ENCODE peak calls at places on chromosomes 2 and 18, in four cellular contexts. G is WERI-Rb-1, Z is left lung, M is fibroblast of pulmonary artery. I is an unnamed sample.

GRCh38 chr2:220966636-220967035 is 605.5 kb downstream of the EPHA4 start:
- DNase-seq in G (no peak), Z (no peak), M (peak), I (peak)

GRCh38 chr2:199798881-199799580 is 52.0 kb downstream of the FTCDNL1 start:
- DNase-seq in G (no peak), Z (no peak), M (peak), I (no peak)

GRCh38 chr2:186558512-186559276 is 31.2 kb upstream of the ITGAV start:
- DNase-seq in G (no peak), Z (no peak), M (peak), I (no peak)

GRCh38 chr2:17470855-17471641 is 47.2 kb downstream of the RAD51AP2 start:
- DNase-seq in G (peak), Z (no peak), M (peak), I (peak)

GRCh38 chr2:112474844-112475486 is 7.0 kb upstream of the TTL start:
- DNase-seq in G (no peak), Z (no peak), M (no peak), I (no peak)

GRCh38 chr2:168525741-168526140 is 69.7 kb downstream of the CERS6 start:
- DNase-seq in G (no peak), Z (no peak), M (no peak), I (no peak)

GRCh38 chr2:133817680-133818566 is 249.7 kb upstream of the NCKAP5 start:
- DNase-seq in G (no peak), Z (no peak), M (peak), I (peak)

GRCh38 chr18:8611916-8612576 is 2.8 kb downstream of the RAB12 start:
- DNase-seq in G (no peak), Z (no peak), M (no peak), I (no peak)

GRCh38 chr2:164430166-164430783 is 191.0 kb downstream of the GRB14 start:
- DNase-seq in G (peak), Z (no peak), M (peak), I (peak)

GRCh38 chr2:201971516-201972228 is 62.0 kb upstream of the FZD7 start:
- DNase-seq in G (no peak), Z (no peak), M (no peak), I (no peak)

GRCh38 chr18:25230658-25231326 is 121.2 kb downstream of the ZNF521 start:
- DNase-seq in G (no peak), Z (peak), M (peak), I (peak)

GRCh38 chr2:19769513-19769912 is 132.3 kb downstream of the TTC32 start:
- DNase-seq in G (no peak), Z (no peak), M (no peak), I (no peak)

GRCh38 chr18:62226047-62226446 is 39.0 kb downstream of the RELCH start:
- DNase-seq in G (no peak), Z (no peak), M (no peak), I (no peak)

GRCh38 chr2:28233070-28233718 is 159.5 kb upstream of the FOSL2 start:
- DNase-seq in G (no peak), Z (peak), M (peak), I (no peak)

GRCh38 chr2:60961457-60961856 is 56.1 kb upstream of the PEX13 start:
- DNase-seq in G (no peak), Z (no peak), M (peak), I (peak)

GRCh38 chr2:168427451-168427850 is 28.6 kb upstream of the CERS6 start:
- DNase-seq in G (no peak), Z (no peak), M (peak), I (peak)

GRCh38 chr2:74441690-74442482 is at the start of gene RTKN:
- DNase-seq in G (no peak), Z (peak), M (no peak), I (no peak)

GRCh38 chr2:201144101-201145051 is 28.4 kb downstream of the CFLAR start:
- DNase-seq in G (no peak), Z (no peak), M (no peak), I (no peak)

GRCh38 chr2:14516844-14517243 is 115.7 kb upstream of the LRATD1 start:
- DNase-seq in G (no peak), Z (no peak), M (peak), I (peak)

GRCh38 chr2:232647261-232647660 is 13.9 kb downstream of the EFHD1 start:
- DNase-seq in G (no peak), Z (no peak), M (no peak), I (no peak)

GRCh38 chr2:226583715-226584114 is 215.9 kb downstream of the IRS1 start:
- DNase-seq in G (no peak), Z (no peak), M (peak), I (peak)

GRCh38 chr2:239257511-239257937 is 143.3 kb downstream of the HDAC4 start:
- DNase-seq in G (no peak), Z (no peak), M (peak), I (peak)

GRCh38 chr18:75785175-75785574 is 357.7 kb upstream of the SMIM21 start:
- DNase-seq in G (no peak), Z (no peak), M (no peak), I (no peak)

GRCh38 chr2:121825003-121825950 is 69.8 kb downstream of the TSN start:
- DNase-seq in G (no peak), Z (no peak), M (no peak), I (no peak)

GRCh38 chr2:174248998-174249592 is 763 bp upstream of the OLA1 start:
- DNase-seq in G (no peak), Z (no peak), M (no peak), I (no peak)

GRCh38 chr18:77472486-77472885 is 222.8 kb downstream of the GALR1 start:
- DNase-seq in G (no peak), Z (no peak), M (no peak), I (no peak)

DNA sequence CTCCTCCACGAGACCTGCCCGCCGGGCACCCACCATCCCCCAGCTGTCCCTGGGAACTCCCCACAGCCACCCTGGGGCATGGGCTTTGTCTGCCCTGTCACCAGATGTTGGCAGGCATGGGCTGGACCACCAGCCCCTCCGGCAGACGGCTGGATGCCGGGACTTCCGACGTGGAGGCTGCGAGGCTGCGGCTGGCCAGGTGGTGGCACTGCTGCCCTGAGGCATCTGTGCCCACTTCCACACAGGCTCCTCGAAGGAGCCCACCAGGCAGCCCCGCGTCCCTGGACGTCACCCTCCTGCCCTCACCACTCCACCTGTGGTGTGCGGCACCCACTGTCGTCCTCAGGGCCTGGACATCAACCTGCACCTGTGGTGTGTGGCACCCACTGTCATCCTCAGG is 319.9 kb upstream of the SALL3 start:
- DNase-seq in G (peak), Z (no peak), M (no peak), I (no peak)
- TF ChIP-seq CTCF in G (peak), Z (peak), M (no peak), I (no peak)

GRCh38 chr2:191012346-191012745 is 1.6 kb downstream of the STAT1 start:
- DNase-seq in G (no peak), Z (no peak), M (no peak), I (no peak)
- H3K4me3 ChIP-seq in G (no peak), Z (peak), M (peak), I (peak)

DNA sequence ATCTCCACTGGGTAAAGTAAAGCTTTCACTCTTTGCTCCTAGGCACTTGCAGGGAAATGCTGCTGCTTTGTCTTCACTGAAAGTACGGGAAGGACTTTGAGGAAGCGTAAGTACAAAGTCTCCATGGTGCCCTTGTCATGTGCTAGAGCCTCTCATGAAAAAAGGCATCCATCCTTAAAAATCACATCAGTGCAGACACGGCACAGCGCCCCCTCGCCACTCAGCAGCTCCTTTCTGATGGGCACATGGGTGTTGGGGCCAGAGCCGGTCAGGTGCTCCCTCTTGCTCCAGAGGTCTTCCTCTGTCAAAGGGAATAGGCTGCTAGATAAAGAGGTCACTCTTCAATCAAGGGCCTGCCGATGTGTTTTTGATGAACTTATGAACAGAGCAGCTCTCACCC is 109.1 kb upstream of the STPG4 start:
- DNase-seq in G (no peak), Z (no peak), M (no peak), I (no peak)
- TF ChIP-seq CTCF in G (peak), Z (no peak), M (no peak), I (no peak)

GRCh38 chr18:74198453-74198852 is 50.1 kb downstream of the TIMM21 start:
- DNase-seq in G (no peak), Z (no peak), M (no peak), I (no peak)

GRCh38 chr18:74197705-74198341 is 49.5 kb downstream of the TIMM21 start:
- DNase-seq in G (no peak), Z (peak), M (no peak), I (no peak)

GRCh38 chr18:74194691-74195090 is 46.4 kb downstream of the TIMM21 start:
- DNase-seq in G (no peak), Z (no peak), M (no peak), I (no peak)

GRCh38 chr18:74200780-74201179 is 52.5 kb downstream of the TIMM21 start:
- DNase-seq in G (no peak), Z (no peak), M (no peak), I (no peak)

GRCh38 chr18:74196220-74197119 is 48.1 kb downstream of the TIMM21 start:
- DNase-seq in G (peak), Z (no peak), M (peak), I (peak)
- H3K4me3 ChIP-seq in G (peak), Z (no peak), M (peak), I (peak)

GRCh38 chr2:79669714-79670113 is 156.9 kb downstream of the CTNNA2 start:
- DNase-seq in G (no peak), Z (no peak), M (no peak), I (no peak)

GRCh38 chr2:79666430-79666829 is 153.6 kb downstream of the CTNNA2 start:
- DNase-seq in G (no peak), Z (no peak), M (no peak), I (no peak)

DNA sequence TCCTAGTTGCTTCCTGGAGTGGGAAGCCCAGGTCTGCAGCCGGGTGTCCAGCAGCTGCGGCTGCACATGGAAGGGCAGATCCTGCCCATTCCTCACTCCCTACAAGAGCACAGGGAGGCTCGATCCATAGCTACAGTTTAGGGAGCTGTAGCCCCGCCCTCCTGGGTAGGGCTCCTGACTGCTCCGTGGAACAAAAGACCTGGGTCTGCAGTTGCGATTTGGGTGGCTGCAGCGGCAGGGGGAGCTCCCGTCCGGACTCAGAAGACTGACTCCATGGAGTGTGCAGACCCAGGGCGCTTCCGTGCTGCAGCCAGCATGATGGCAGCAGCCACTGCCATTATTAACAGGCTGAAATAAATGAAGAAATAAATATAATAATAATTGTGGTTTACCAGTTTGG is 157.3 kb downstream of the CTNNA2 start:
- DNase-seq in G (no peak), Z (no peak), M (no peak), I (no peak)
- TF ChIP-seq CTCF in G (no peak), Z (no peak), M (no peak), I (no peak)

GRCh38 chr2:205687018-205687956 is 5.0 kb downstream of the NRP2 start:
- DNase-seq in G (no peak), Z (no peak), M (no peak), I (no peak)

GRCh38 chr2:205688417-205689200 is 6.3 kb downstream of the NRP2 start:
- DNase-seq in G (no peak), Z (no peak), M (peak), I (no peak)

GRCh38 chr2:205684871-205685313 is 2.6 kb downstream of the NRP2 start:
- DNase-seq in G (no peak), Z (no peak), M (peak), I (no peak)

GRCh38 chr2:205685314-205686230 is 3.3 kb downstream of the NRP2 start:
- DNase-seq in G (no peak), Z (peak), M (peak), I (no peak)

DNA sequence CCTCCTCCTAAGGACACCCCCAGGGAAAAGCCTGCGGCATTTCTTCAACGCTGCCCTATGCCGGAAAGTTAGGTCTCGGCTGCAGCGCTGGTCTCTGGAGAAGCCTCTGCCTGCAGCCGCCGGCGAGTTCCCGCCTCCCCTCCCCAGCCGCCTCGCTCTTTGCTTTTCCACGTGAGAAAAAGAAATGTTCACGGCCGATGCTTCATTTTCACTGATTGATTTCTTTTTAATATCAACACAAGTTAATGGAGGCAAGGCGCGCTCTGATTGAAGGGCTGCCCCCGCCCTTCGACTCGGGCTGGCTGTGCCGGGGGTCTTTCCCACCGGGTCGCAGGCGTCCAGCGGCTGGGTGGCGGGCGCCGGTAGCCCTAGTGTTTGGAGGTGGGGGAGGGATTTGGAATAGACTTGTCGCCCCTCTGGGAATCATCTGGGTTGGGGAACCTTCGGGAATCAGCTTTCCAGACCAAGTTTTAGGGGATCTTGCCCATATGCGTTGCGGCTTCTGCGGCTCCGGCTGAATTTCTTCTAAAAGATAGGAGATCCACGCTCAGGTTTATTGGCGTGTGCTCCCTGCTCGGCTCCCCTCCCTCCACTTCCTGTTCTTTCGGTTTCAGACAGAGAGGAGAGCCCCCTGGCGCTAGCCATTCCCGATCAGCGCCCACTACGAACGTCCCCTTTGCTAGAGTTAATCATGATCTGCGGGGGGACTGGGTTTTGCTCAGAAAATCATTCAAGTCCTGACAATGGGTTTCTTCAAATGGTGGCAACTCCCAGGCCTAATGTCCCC is 4.1 kb downstream of the NRP2 start:
- DNase-seq in G (no peak), Z (no peak), M (no peak), I (no peak)
- H3K4me3 ChIP-seq in G (no peak), Z (peak), M (peak), I (peak)

DNA sequence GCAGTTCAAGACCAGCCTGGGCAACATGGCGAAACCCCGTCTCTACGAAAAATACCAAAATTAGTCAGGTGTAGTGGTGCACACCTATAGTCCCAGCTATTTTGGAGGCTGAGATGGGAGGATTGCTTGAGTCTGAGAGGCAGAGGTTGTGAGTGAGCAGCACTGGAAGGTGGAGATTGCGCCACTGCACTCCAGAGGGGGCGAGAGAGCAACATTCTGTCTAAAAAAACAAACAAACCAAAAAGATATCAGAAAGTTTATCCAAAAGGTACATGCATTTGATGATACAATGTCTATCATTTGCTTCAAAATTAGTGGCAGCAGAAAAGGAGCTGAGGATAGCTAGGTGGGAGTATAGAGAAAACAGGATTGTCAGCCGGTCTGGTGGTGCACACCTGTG is 39.8 kb upstream of the CABLES1 start:
- DNase-seq in G (no peak), Z (no peak), M (no peak), I (no peak)
- TF ChIP-seq CTCF in G (peak), Z (no peak), M (peak), I (peak)

GRCh38 chr18:3592864-3593263 is 142.9 kb downstream of the TGIF1 start:
- DNase-seq in G (no peak), Z (no peak), M (no peak), I (no peak)

GRCh38 chr18:3594760-3595241 is 144.8 kb downstream of the TGIF1 start:
- DNase-seq in G (peak), Z (no peak), M (peak), I (no peak)

GRCh38 chr18:3595282-3596273 is 145.6 kb downstream of the TGIF1 start:
- DNase-seq in G (no peak), Z (no peak), M (peak), I (peak)

GRCh38 chr18:3593904-3594759 is 144.2 kb downstream of the TGIF1 start:
- DNase-seq in G (peak), Z (peak), M (peak), I (peak)

DNA sequence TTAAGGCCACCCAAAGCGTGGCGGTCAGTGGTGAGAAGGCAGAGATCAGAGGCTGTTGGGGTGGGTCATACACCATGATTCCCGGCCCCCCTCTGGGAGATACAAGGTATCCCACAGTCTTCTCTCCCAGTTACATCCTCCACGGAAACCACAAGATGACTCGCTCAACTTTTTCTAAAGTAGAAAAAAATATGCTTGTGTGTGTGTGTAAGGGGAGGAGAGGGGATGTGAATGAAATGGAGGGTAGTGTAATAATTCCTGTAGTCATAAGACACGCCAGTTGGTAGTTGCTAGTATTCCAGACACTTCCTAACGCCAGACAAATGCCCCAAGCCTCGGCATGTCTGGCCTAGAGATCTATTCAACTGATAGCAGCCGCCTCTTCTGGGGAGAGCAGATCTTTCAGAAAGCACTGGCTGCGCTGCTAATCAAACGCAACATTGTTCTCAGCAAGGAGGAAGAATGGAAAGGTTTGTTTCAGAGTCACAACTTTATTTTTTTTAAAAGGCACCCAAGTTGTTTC is 143.5 kb downstream of the TGIF1 start:
- DNase-seq in G (no peak), Z (no peak), M (peak), I (no peak)
- H3K4me3 ChIP-seq in G (peak), Z (peak), M (peak), I (peak)

GRCh38 chr18:6044773-6045172 is 149.5 kb upstream of the TMEM200C start:
- DNase-seq in G (no peak), Z (no peak), M (peak), I (no peak)
- TF ChIP-seq CTCF in G (peak), Z (no peak), M (peak), I (peak)